ENCODE peak calls at places on chromosomes 13 and 19, in six cellular contexts. V is lower lobe of right lung; R is activated T-cell treated with anti-CD3 and anti-CD28 coated beads, Interleukin-2, amount 50 U/mL, for 4 hours; Q is CD4-positive, CD25-positive, alpha-beta regulatory T cell; M is memory B cell; G is upper lobe of right lung. K is an unnamed sample.

GRCh38 chr19:677201-677600 is 1.0 kb downstream of the FSTL3 start:
- ATAC-seq in V (peak; percentile 6), R (no peak), Q (no peak), M (no peak), G (peak; percentile 23), K (peak; percentile 20)

GRCh38 chr19:11457831-11458230 is 22.4 kb downstream of the PRKCSH start:
- ATAC-seq in V (no peak), R (no peak), Q (no peak), M (no peak), G (no peak), K (no peak)

GRCh38 chr19:31118292-31118925 is 230.8 kb downstream of the TSHZ3 start:
- ATAC-seq in V (peak; percentile 35), R (no peak), Q (no peak), M (no peak), G (peak; percentile 79), K (peak; percentile 31)

GRCh38 chr13:40409278-40409677 is 257.2 kb downstream of the FOXO1 start:
- ATAC-seq in V (no peak), R (no peak), Q (no peak), M (no peak), G (no peak), K (no peak)

GRCh38 chr13:55570371-55570770 is 1570.3 kb upstream of the PRR20A start:
- ATAC-seq in V (no peak), R (no peak), Q (no peak), M (no peak), G (no peak), K (no peak)

GRCh38 chr13:94431987-94432386 is 47.5 kb downstream of the DCT start:
- ATAC-seq in V (no peak), R (peak; percentile 61), Q (no peak), M (no peak), G (no peak), K (no peak)

GRCh38 chr19:17170538-17171297 is 44.4 kb upstream of the USE1 start:
- ATAC-seq in V (no peak), R (no peak), Q (no peak), M (peak; percentile 91), G (no peak), K (no peak)

GRCh38 chr19:11091343-11092153 is 2.3 kb downstream of the LDLR start:
- ATAC-seq in V (peak; percentile 3), R (no peak), Q (no peak), M (no peak), G (no peak), K (peak; percentile 46)

GRCh38 chr13:27259831-27260230 is 8.5 kb downstream of the RPL21 start:
- ATAC-seq in V (peak; percentile 59), R (peak; percentile 25), Q (peak; percentile 36), M (peak; percentile 91), G (peak; percentile 66), K (no peak)

GRCh38 chr19:18708452-18709231 is 25.2 kb downstream of the CRTC1 start:
- ATAC-seq in V (no peak), R (no peak), Q (peak; percentile 18), M (no peak), G (peak; percentile 7), K (no peak)

GRCh38 chr13:48402325-48402962 is 10.5 kb downstream of the LPAR6 start:
- ATAC-seq in V (no peak), R (no peak), Q (no peak), M (no peak), G (no peak), K (no peak)

GRCh38 chr19:4220188-4220587 is 9.1 kb upstream of the EBI3 start:
- ATAC-seq in V (no peak), R (no peak), Q (no peak), M (no peak), G (no peak), K (no peak)

GRCh38 chr19:6528544-6529121 is 2.2 kb upstream of the TNFSF9 start:
- ATAC-seq in V (peak; percentile 30), R (no peak), Q (no peak), M (peak; percentile 20), G (peak; percentile 53), K (peak; percentile 28)

GRCh38 chr19:37334179-37335071 is 36.5 kb upstream of the ZNF527 start:
- ATAC-seq in V (peak; percentile 95), R (peak; percentile 99), Q (peak; percentile 98), M (peak; percentile 99), G (peak; percentile 99), K (peak; percentile 99)

GRCh38 chr13:19838726-19839342 is 24.6 kb downstream of the ZMYM5 start:
- ATAC-seq in V (no peak), R (no peak), Q (no peak), M (no peak), G (no peak), K (no peak)

GRCh38 chr19:18650468-18651001 is 13.7 kb downstream of the KLHL26 start:
- ATAC-seq in V (peak; percentile 66), R (no peak), Q (no peak), M (no peak), G (peak; percentile 52), K (peak; percentile 89)

GRCh38 chr13:49789961-49790360 is 2.5 kb downstream of the KPNA3 start:
- ATAC-seq in V (no peak), R (no peak), Q (no peak), M (no peak), G (no peak), K (no peak)

K was measured in gastroesophageal sphincter.